ENCODE peak calls at places on chromosomes 16 and 17, in ten cellular contexts. U, G, I, S, Z, P, D, X, R and O are unnamed samples.

GRCh38 chr16:81567987-81568748 is 123.6 kb downstream of the CMIP start:
- DNase-seq in U (no peak), G (no peak), I (no peak), S (no peak), Z (no peak), P (peak), D (no peak), X (peak), R (peak), O (no peak)

GRCh38 chr16:55333690-55334089 is 9.7 kb downstream of the IRX6 start:
- DNase-seq in U (no peak), G (no peak), I (no peak), S (no peak), Z (no peak), P (no peak), D (no peak), X (no peak), R (peak), O (no peak)

GRCh38 chr16:89495121-89495520 is 4.8 kb upstream of the ANKRD11 start:
- DNase-seq in U (no peak), G (no peak), I (no peak), S (no peak), Z (no peak), P (peak), D (no peak), X (no peak), R (peak), O (no peak)

GRCh38 chr16:3190949-3191353 is 2.9 kb downstream of the OR1F1 start:
- DNase-seq in U (no peak), G (no peak), I (no peak), S (no peak), Z (no peak), P (no peak), D (no peak), X (no peak), R (peak), O (no peak)

GRCh38 chr17:82120148-82120547 is 22.1 kb upstream of the FASN start:
- DNase-seq in U (no peak), G (no peak), I (no peak), S (no peak), Z (no peak), P (peak), D (no peak), X (no peak), R (no peak), O (no peak)

GRCh38 chr16:54422159-54422558 is 135.6 kb upstream of the IRX3 start:
- DNase-seq in U (no peak), G (no peak), I (no peak), S (no peak), Z (no peak), P (no peak), D (no peak), X (peak), R (no peak), O (no peak)

GRCh38 chr16:17117906-17118577 is 352.7 kb downstream of the XYLT1 start:
- DNase-seq in U (no peak), G (no peak), I (no peak), S (peak), Z (no peak), P (no peak), D (no peak), X (no peak), R (no peak), O (no peak)

GRCh38 chr17:82241926-82242697 is 13.3 kb downstream of the SLC16A3 start:
- DNase-seq in U (no peak), G (no peak), I (no peak), S (no peak), Z (no peak), P (no peak), D (no peak), X (peak), R (no peak), O (no peak)

GRCh38 chr17:34252890-34253525 is 2.1 kb upstream of the CCL2 start:
- DNase-seq in U (no peak), G (no peak), I (no peak), S (no peak), Z (no peak), P (no peak), D (no peak), X (no peak), R (no peak), O (no peak)